ENCODE peak calls at places on chromosomes 4 and X, in seven cellular contexts. One of them, this sample, is unnamed.
A peak's percentile ranks its signal among the peaks of the same experiment; 100 is the strongest.

GRCh38 chr4:113292371-113293042 is 243.1 kb downstream of the ANK2 start:
- DNase-seq in ascending aorta: peak; percentile 69
- DNase-seq in fibroblast of lung: peak; percentile 30
- DNase-seq in left lung: peak; percentile 65
- DNase-seq in endodermal cell: peak; percentile 87
- DNase-seq in AG10803: peak; percentile 77
- DNase-seq in osteocyte: no peak
- DNase-seq in this sample: peak; percentile 61

GRCh38 chrX:16658284-16658683 is 8.3 kb downstream of the S100G start:
- DNase-seq in AG10803: peak; percentile 72
- DNase-seq in left lung: no peak
- DNase-seq in ascending aorta: no peak
- DNase-seq in osteocyte: no peak
- DNase-seq in endodermal cell: no peak
- DNase-seq in fibroblast of lung: peak; percentile 57
- DNase-seq in this sample: peak; percentile 61

GRCh38 chrX:118216488-118216887 is 99.9 kb upstream of the KLHL13 start:
- DNase-seq in endodermal cell: no peak
- DNase-seq in left lung: no peak
- DNase-seq in ascending aorta: no peak
- DNase-seq in AG10803: no peak
- DNase-seq in fibroblast of lung: no peak
- DNase-seq in osteocyte: no peak
- DNase-seq in this sample: no peak

GRCh38 chr4:176635372-176636261 is 157.1 kb downstream of the VEGFC start:
- DNase-seq in AG10803: peak; percentile 84
- DNase-seq in left lung: no peak
- DNase-seq in osteocyte: no peak
- DNase-seq in fibroblast of lung: peak; percentile 83
- DNase-seq in endodermal cell: no peak
- DNase-seq in ascending aorta: no peak
- DNase-seq in this sample: peak; percentile 94

GRCh38 chr4:150072906-150073714 is 5.1 kb upstream of the DCLK2 start:
- DNase-seq in fibroblast of lung: peak; percentile 96
- DNase-seq in AG10803: peak; percentile 98
- DNase-seq in ascending aorta: no peak
- DNase-seq in endodermal cell: no peak
- DNase-seq in osteocyte: no peak
- DNase-seq in left lung: no peak
- DNase-seq in this sample: peak; percentile 96

GRCh38 chr4:119139316-119139715 is 3.7 kb downstream of the MYOZ2 start:
- DNase-seq in ascending aorta: no peak
- DNase-seq in left lung: no peak
- DNase-seq in endodermal cell: no peak
- DNase-seq in osteocyte: no peak
- DNase-seq in AG10803: no peak
- DNase-seq in fibroblast of lung: peak; percentile 18
- DNase-seq in this sample: peak; percentile 57

GRCh38 chrX:130111220-130111934 is 1.1 kb upstream of the ELF4 start:
- DNase-seq in fibroblast of lung: no peak
- DNase-seq in left lung: no peak
- DNase-seq in endodermal cell: no peak
- DNase-seq in osteocyte: no peak
- DNase-seq in ascending aorta: no peak
- DNase-seq in AG10803: peak; percentile 14
- DNase-seq in this sample: no peak

GRCh38 chr4:4619821-4620220 is 78.0 kb upstream of the STX18 start:
- DNase-seq in osteocyte: no peak
- DNase-seq in ascending aorta: no peak
- DNase-seq in left lung: no peak
- DNase-seq in endodermal cell: no peak
- DNase-seq in AG10803: no peak
- DNase-seq in fibroblast of lung: no peak
- DNase-seq in this sample: no peak

GRCh38 chrX:119790977-119791436 is 423 bp downstream of the RPL39 start:
- DNase-seq in ascending aorta: no peak
- DNase-seq in left lung: no peak
- DNase-seq in endodermal cell: peak; percentile 47
- DNase-seq in osteocyte: no peak
- DNase-seq in fibroblast of lung: peak; percentile 17
- DNase-seq in AG10803: peak; percentile 49
- DNase-seq in this sample: peak; percentile 52

GRCh38 chr4:161577604-161578301 is 586.0 kb downstream of the FSTL5 start:
- DNase-seq in endodermal cell: no peak
- DNase-seq in AG10803: peak; percentile 87
- DNase-seq in ascending aorta: no peak
- DNase-seq in osteocyte: no peak
- DNase-seq in left lung: no peak
- DNase-seq in fibroblast of lung: peak; percentile 80
- DNase-seq in this sample: peak; percentile 92

GRCh38 chr4:93317046-93317445 is 511.5 kb upstream of the ATOH1 start:
- DNase-seq in fibroblast of lung: no peak
- DNase-seq in osteocyte: no peak
- DNase-seq in ascending aorta: no peak
- DNase-seq in AG10803: no peak
- DNase-seq in endodermal cell: no peak
- DNase-seq in left lung: no peak
- DNase-seq in this sample: no peak

GRCh38 chr4:2247128-2248043 is 5.5 kb upstream of the HAUS3 start:
- DNase-seq in ascending aorta: peak; percentile 61
- DNase-seq in endodermal cell: peak; percentile 41
- DNase-seq in AG10803: no peak
- DNase-seq in left lung: peak; percentile 71
- DNase-seq in fibroblast of lung: no peak
- DNase-seq in osteocyte: peak; percentile 82
- DNase-seq in this sample: no peak

GRCh38 chrX:29434939-29435338 is 780.4 kb upstream of the MAGEB2 start:
- DNase-seq in ascending aorta: no peak
- DNase-seq in endodermal cell: no peak
- DNase-seq in left lung: no peak
- DNase-seq in AG10803: no peak
- DNase-seq in fibroblast of lung: no peak
- DNase-seq in osteocyte: no peak
- DNase-seq in this sample: no peak

GRCh38 chrX:153828723-153829548 is 1.4 kb downstream of the PDZD4 start:
- DNase-seq in AG10803: peak; percentile 1
- DNase-seq in ascending aorta: no peak
- DNase-seq in endodermal cell: peak; percentile 88
- DNase-seq in osteocyte: peak; percentile 84
- DNase-seq in fibroblast of lung: no peak
- DNase-seq in left lung: no peak
- DNase-seq in this sample: peak; percentile 3
- TF ChIP-seq CTCF in AG10803: no peak
- TF ChIP-seq CTCF in ascending aorta: no peak
- TF ChIP-seq CTCF in endodermal cell: peak; percentile 32
- TF ChIP-seq CTCF in osteocyte: no peak
- TF ChIP-seq CTCF in fibroblast of lung: no peak
- TF ChIP-seq CTCF in left lung: no peak
- TF ChIP-seq CTCF in this sample: no peak

DNA sequence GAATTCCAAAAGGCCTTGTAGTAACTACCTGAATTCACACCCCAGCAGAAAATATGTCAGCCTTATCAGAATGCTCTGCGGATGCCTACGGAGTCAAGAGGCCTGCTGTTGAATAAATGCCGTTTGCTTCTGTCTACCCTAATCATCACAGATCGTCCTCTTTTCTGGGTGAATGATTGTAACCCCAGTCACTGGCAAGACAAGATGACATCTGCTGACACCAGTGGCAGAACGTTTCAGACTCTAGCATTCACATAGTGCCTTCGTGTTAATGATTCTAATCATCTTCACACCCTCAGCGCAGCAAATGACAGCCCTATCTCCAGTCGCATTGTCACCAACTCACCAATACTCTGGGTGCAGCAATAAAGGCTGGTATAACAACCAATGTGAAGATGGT is 89.1 kb upstream of the MAP3K15 start:
- DNase-seq in ascending aorta: no peak
- DNase-seq in fibroblast of lung: no peak
- DNase-seq in osteocyte: no peak
- DNase-seq in endodermal cell: no peak
- DNase-seq in left lung: no peak
- DNase-seq in AG10803: no peak
- DNase-seq in this sample: no peak
- TF ChIP-seq CTCF in ascending aorta: no peak
- TF ChIP-seq CTCF in fibroblast of lung: no peak
- TF ChIP-seq CTCF in osteocyte: no peak
- TF ChIP-seq CTCF in endodermal cell: no peak
- TF ChIP-seq CTCF in left lung: no peak
- TF ChIP-seq CTCF in AG10803: no peak
- TF ChIP-seq CTCF in this sample: no peak

GRCh38 chr4:186366326-186366725 is 100.3 kb downstream of the F11 start:
- DNase-seq in ascending aorta: no peak
- DNase-seq in left lung: no peak
- DNase-seq in osteocyte: no peak
- DNase-seq in fibroblast of lung: no peak
- DNase-seq in AG10803: no peak
- DNase-seq in endodermal cell: no peak
- DNase-seq in this sample: no peak
- TF ChIP-seq CTCF in ascending aorta: no peak
- TF ChIP-seq CTCF in left lung: no peak
- TF ChIP-seq CTCF in osteocyte: no peak
- TF ChIP-seq CTCF in fibroblast of lung: no peak
- TF ChIP-seq CTCF in AG10803: no peak
- TF ChIP-seq CTCF in endodermal cell: peak; percentile 41
- TF ChIP-seq CTCF in this sample: no peak

GRCh38 chr4:26866203-26866602 is 5.6 kb downstream of the STIM2 start:
- DNase-seq in osteocyte: no peak
- DNase-seq in ascending aorta: no peak
- DNase-seq in endodermal cell: no peak
- DNase-seq in AG10803: no peak
- DNase-seq in left lung: no peak
- DNase-seq in fibroblast of lung: no peak
- DNase-seq in this sample: no peak
- TF ChIP-seq CTCF in osteocyte: no peak
- TF ChIP-seq CTCF in ascending aorta: no peak
- TF ChIP-seq CTCF in endodermal cell: no peak
- TF ChIP-seq CTCF in AG10803: no peak
- TF ChIP-seq CTCF in left lung: no peak
- TF ChIP-seq CTCF in fibroblast of lung: no peak
- TF ChIP-seq CTCF in this sample: no peak

GRCh38 chr4:75904086-75904485 is 1.8 kb upstream of the PPEF2 start:
- DNase-seq in left lung: no peak
- DNase-seq in ascending aorta: no peak
- DNase-seq in osteocyte: no peak
- DNase-seq in endodermal cell: no peak
- DNase-seq in fibroblast of lung: no peak
- DNase-seq in AG10803: no peak
- DNase-seq in this sample: no peak

GRCh38 chr4:75912968-75913367 is 10.7 kb upstream of the PPEF2 start:
- DNase-seq in AG10803: no peak
- DNase-seq in ascending aorta: no peak
- DNase-seq in fibroblast of lung: no peak
- DNase-seq in left lung: no peak
- DNase-seq in endodermal cell: no peak
- DNase-seq in osteocyte: no peak
- DNase-seq in this sample: no peak

GRCh38 chr4:75907956-75908355 is 5.7 kb upstream of the PPEF2 start:
- DNase-seq in ascending aorta: no peak
- DNase-seq in AG10803: no peak
- DNase-seq in endodermal cell: no peak
- DNase-seq in fibroblast of lung: no peak
- DNase-seq in osteocyte: no peak
- DNase-seq in left lung: no peak
- DNase-seq in this sample: peak; percentile 34

GRCh38 chr4:75909331-75909844 is 7.1 kb upstream of the PPEF2 start:
- DNase-seq in fibroblast of lung: no peak
- DNase-seq in endodermal cell: no peak
- DNase-seq in ascending aorta: no peak
- DNase-seq in osteocyte: no peak
- DNase-seq in left lung: no peak
- DNase-seq in AG10803: no peak
- DNase-seq in this sample: no peak

DNA sequence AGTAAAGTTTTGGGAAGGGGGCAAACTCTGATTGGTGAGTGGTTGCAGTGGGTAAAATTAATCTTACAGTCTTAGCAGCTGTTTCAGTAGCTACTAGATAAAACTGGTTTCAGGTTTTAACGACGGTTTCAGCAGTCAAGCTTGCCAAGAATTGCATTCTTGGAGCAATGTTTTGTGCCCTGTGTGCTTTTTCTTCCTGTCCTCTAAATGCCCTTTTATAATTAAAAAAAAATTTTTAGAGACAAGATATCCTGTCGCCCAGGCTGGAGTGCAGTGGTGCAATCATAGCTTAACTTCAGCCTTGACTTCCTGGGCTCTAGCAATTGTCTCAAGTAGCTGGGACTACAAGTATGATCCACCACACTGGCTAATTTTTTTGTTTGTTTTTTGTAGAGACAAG is 6.3 kb upstream of the PPEF2 start:
- DNase-seq in osteocyte: no peak
- DNase-seq in endodermal cell: no peak
- DNase-seq in ascending aorta: no peak
- DNase-seq in left lung: no peak
- DNase-seq in AG10803: peak; percentile 3
- DNase-seq in fibroblast of lung: peak; percentile 1
- DNase-seq in this sample: peak; percentile 78
- TF ChIP-seq CTCF in osteocyte: no peak
- TF ChIP-seq CTCF in endodermal cell: no peak
- TF ChIP-seq CTCF in ascending aorta: no peak
- TF ChIP-seq CTCF in left lung: no peak
- TF ChIP-seq CTCF in AG10803: no peak
- TF ChIP-seq CTCF in fibroblast of lung: no peak
- TF ChIP-seq CTCF in this sample: no peak

DNA sequence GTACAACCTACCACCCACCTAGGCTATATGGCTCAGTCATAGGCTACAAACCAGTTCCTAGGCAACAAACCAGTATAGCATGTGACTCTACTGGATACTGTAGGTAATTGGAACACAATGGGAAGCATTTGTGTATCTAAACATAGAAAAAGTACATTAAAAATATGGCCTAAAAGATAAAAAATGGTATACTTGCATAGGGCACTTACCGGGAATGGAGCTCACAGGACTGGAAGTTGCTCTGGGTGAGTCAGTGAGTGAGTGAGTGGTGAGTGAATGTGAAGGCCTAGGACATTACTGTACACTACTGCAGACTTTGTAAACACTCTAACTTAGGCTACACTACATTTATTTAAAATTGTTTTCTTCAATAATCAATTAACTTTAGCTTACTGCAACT is 139.2 kb upstream of the RBPJ start:
- DNase-seq in AG10803: no peak
- DNase-seq in endodermal cell: no peak
- DNase-seq in fibroblast of lung: peak; percentile 57
- DNase-seq in left lung: no peak
- DNase-seq in ascending aorta: no peak
- DNase-seq in osteocyte: no peak
- DNase-seq in this sample: peak; percentile 43
- TF ChIP-seq CTCF in AG10803: no peak
- TF ChIP-seq CTCF in endodermal cell: no peak
- TF ChIP-seq CTCF in fibroblast of lung: no peak
- TF ChIP-seq CTCF in left lung: no peak
- TF ChIP-seq CTCF in ascending aorta: no peak
- TF ChIP-seq CTCF in osteocyte: no peak
- TF ChIP-seq CTCF in this sample: no peak